ENCODE peak calls at places on chromosomes 6 and 20, in seven cellular contexts. D is DND-41; Q is neural progenitor cell; I is NCI-H1436; B is GM23248; Z is left ventricle myocardium inferior; T is CD4-positive, alpha-beta memory T cell. O is an unnamed sample.

GRCh38 chr20:32656827-32657226 is 16.9 kb downstream of the C20orf203 start:
- DNase-seq in D (no peak), Q (no peak), I (no peak), B (no peak), Z (no peak), T (no peak), O (no peak)

GRCh38 chr20:57476073-57476526 is 48.8 kb downstream of the CTCFL start:
- DNase-seq in D (no peak), Q (no peak), I (no peak), B (no peak), Z (no peak), T (no peak), O (no peak)

GRCh38 chr6:33961686-33962085 is 157.9 kb upstream of the MLN start:
- DNase-seq in D (no peak), Q (no peak), I (no peak), B (no peak), Z (no peak), T (no peak), O (no peak)

GRCh38 chr6:127515234-127515793 is 3.8 kb downstream of the MTCL3 start:
- DNase-seq in D (no peak), Q (peak; percentile 73), I (peak; percentile 39), B (peak; percentile 66), Z (no peak), T (no peak), O (no peak)

GRCh38 chr6:148175511-148176188 is 167.0 kb upstream of the SASH1 start:
- DNase-seq in D (no peak), Q (no peak), I (no peak), B (peak; percentile 17), Z (no peak), T (no peak), O (peak; percentile 46)

GRCh38 chr6:160103825-160104100 is 17.9 kb upstream of the SLC22A1 start:
- DNase-seq in D (no peak), Q (no peak), I (no peak), B (no peak), Z (no peak), T (no peak), O (no peak)

GRCh38 chr6:26401987-26402658 is at the start of gene BTN3A1:
- DNase-seq in D (peak; percentile 76), Q (peak; percentile 59), I (peak; percentile 43), B (peak; percentile 88), Z (peak; percentile 46), T (peak; percentile 80), O (peak; percentile 70)

GRCh38 chr6:53741417-53741816 is 53.4 kb upstream of the LRRC1 start:
- DNase-seq in D (peak; percentile 82), Q (no peak), I (no peak), B (no peak), Z (no peak), T (no peak), O (no peak)

GRCh38 chr20:56580226-56580625 is 47.2 kb downstream of the FAM209B start:
- DNase-seq in D (no peak), Q (no peak), I (no peak), B (no peak), Z (no peak), T (no peak), O (no peak)

GRCh38 chr20:64133951-64134407 is 26.6 kb upstream of the NPBWR2 start:
- DNase-seq in D (no peak), Q (peak; percentile 60), I (no peak), B (no peak), Z (no peak), T (no peak), O (no peak)

GRCh38 chr6:23505021-23505420 is 621.0 kb upstream of the NRSN1 start:
- DNase-seq in D (no peak), Q (no peak), I (no peak), B (peak; percentile 36), Z (no peak), T (no peak), O (peak; percentile 77)

GRCh38 chr6:106145741-106146227 is 59.6 kb downstream of the PRDM1 start:
- DNase-seq in D (no peak), Q (peak; percentile 27), I (no peak), B (peak; percentile 35), Z (no peak), T (no peak), O (peak; percentile 59)

GRCh38 chr6:169520104-169520503 is 181.7 kb downstream of the WDR27 start:
- DNase-seq in D (no peak), Q (no peak), I (no peak), B (peak; percentile 77), Z (no peak), T (no peak), O (peak; percentile 70)